ENCODE peak calls at places on chromosomes 4 and X, in nine cellular contexts. T is NCI-H2081; O is occipital lobe; D is T-helper 1 cell; K is GM12891; F is stimulated activated CD8-positive, alpha-beta memory T cell treated with anti-CD3 and anti-CD28 coated beads, Interleukin-15, amount 100 ng/mL, for 1 hour; J is cardiac fibroblast; W is NCI-H1092 treated with DMSO at 0.1 percent for 48 hours; A is stimulated activated CD4-positive, alpha-beta T cell treated with anti-CD3 and anti-CD28 coated beads, Interleukin-15, amount 100 ng/mL, for 24 hours. I is an unnamed sample.

GRCh38 chr4:121514443-121514842 is 133.6 kb upstream of the QRFPR start:
- DNase-seq in T (no peak), O (no peak), D (no peak), K (no peak), F (no peak), J (no peak), W (no peak), A (no peak), I (no peak)

GRCh38 chr4:21469438-21470032 is 479.0 kb downstream of the KCNIP4 start:
- DNase-seq in T (peak), O (no peak), D (no peak), K (no peak), F (no peak), J (peak), W (peak), A (no peak), I (no peak)

GRCh38 chr4:53377319-53378170 is at the start of gene FIP1L1:
- DNase-seq in T (peak), O (peak), D (peak), K (peak), F (peak), J (peak), W (peak), A (peak), I (peak)

GRCh38 chr4:74531952-74532794 is 87.2 kb downstream of the AREG start:
- DNase-seq in T (peak), O (no peak), D (no peak), K (no peak), F (no peak), J (peak), W (peak), A (no peak), I (no peak)

GRCh38 chrX:96575011-96575410 is 109.6 kb upstream of the DIAPH2 start:
- DNase-seq in T (no peak), O (no peak), D (no peak), K (no peak), F (no peak), J (no peak), W (no peak), A (no peak), I (no peak)

GRCh38 chr4:159526172-159526571 is 423.3 kb downstream of the RAPGEF2 start:
- DNase-seq in T (no peak), O (no peak), D (no peak), K (no peak), F (no peak), J (no peak), W (no peak), A (no peak), I (no peak)

GRCh38 chrX:104285201-104285600 is 30.5 kb upstream of the ESX1 start:
- DNase-seq in T (no peak), O (no peak), D (no peak), K (no peak), F (no peak), J (no peak), W (no peak), A (no peak), I (no peak)

GRCh38 chr4:913280-913618 is 18.9 kb downstream of the GAK start:
- DNase-seq in T (no peak), O (no peak), D (no peak), K (no peak), F (no peak), J (no peak), W (no peak), A (no peak), I (no peak)

GRCh38 chrX:124736553-124737240 is 390.3 kb downstream of the SH2D1A start:
- DNase-seq in T (peak), O (no peak), D (peak), K (no peak), F (no peak), J (no peak), W (no peak), A (peak), I (no peak)